ENCODE peak calls at places on chromosomes 3 and 15, in four cellular contexts. One of them, this sample, is unnamed.

GRCh38 chr3:120284702-120285507 is at the start of gene GPR156:
- DNase-seq in IMR-90: no peak
- DNase-seq in HCT116: no peak
- DNase-seq in PC-9: no peak
- DNase-seq in this sample: no peak

GRCh38 chr15:69648215-69648614 is 195.6 kb downstream of the RPLP1 start:
- DNase-seq in HCT116: no peak
- DNase-seq in PC-9: no peak
- DNase-seq in IMR-90: no peak
- DNase-seq in this sample: no peak

GRCh38 chr3:140007946-140008692 is 73.1 kb downstream of the CLSTN2 start:
- DNase-seq in HCT116: no peak
- DNase-seq in PC-9: no peak
- DNase-seq in IMR-90: no peak
- DNase-seq in this sample: no peak

GRCh38 chr15:82649226-82649999 is 2.2 kb upstream of the CPEB1 start:
- DNase-seq in HCT116: no peak
- DNase-seq in IMR-90: no peak
- DNase-seq in PC-9: no peak
- DNase-seq in this sample: no peak

GRCh38 chr15:68768321-68768720 is 52.4 kb downstream of the ANP32A start:
- DNase-seq in HCT116: no peak
- DNase-seq in IMR-90: peak; percentile 37
- DNase-seq in PC-9: peak; percentile 52
- DNase-seq in this sample: no peak

GRCh38 chr3:14170569-14171159 is 7.7 kb downstream of the XPC start:
- DNase-seq in PC-9: peak; percentile 64
- DNase-seq in HCT116: no peak
- DNase-seq in IMR-90: peak; percentile 90
- DNase-seq in this sample: no peak

GRCh38 chr3:46397111-46397510 is 9.8 kb downstream of the CCR5AS start:
- DNase-seq in PC-9: no peak
- DNase-seq in IMR-90: no peak
- DNase-seq in HCT116: no peak
- DNase-seq in this sample: no peak

GRCh38 chr3:122913539-122914100 is 113.9 kb downstream of the SEMA5B start:
- DNase-seq in PC-9: no peak
- DNase-seq in HCT116: no peak
- DNase-seq in IMR-90: no peak
- DNase-seq in this sample: no peak

GRCh38 chr3:133895208-133896001 is at the start of gene RAB6B:
- DNase-seq in PC-9: no peak
- DNase-seq in IMR-90: peak; percentile 20
- DNase-seq in HCT116: no peak
- DNase-seq in this sample: no peak

GRCh38 chr3:42351221-42351620 is 59.2 kb downstream of the LYZL4 start:
- DNase-seq in HCT116: no peak
- DNase-seq in IMR-90: peak; percentile 4
- DNase-seq in PC-9: no peak
- DNase-seq in this sample: no peak

GRCh38 chr15:55196458-55197361 is at the start of gene RSL24D1:
- DNase-seq in IMR-90: peak; percentile 99
- DNase-seq in HCT116: peak; percentile 97
- DNase-seq in PC-9: peak; percentile 92
- DNase-seq in this sample: peak; percentile 99

GRCh38 chr15:81418891-81419290 is 44.9 kb upstream of the TMC3 start:
- DNase-seq in IMR-90: peak; percentile 6
- DNase-seq in PC-9: no peak
- DNase-seq in HCT116: no peak
- DNase-seq in this sample: no peak

GRCh38 chr3:66486646-66487045 is 14.2 kb downstream of the LRIG1 start:
- DNase-seq in IMR-90: peak; percentile 89
- DNase-seq in PC-9: no peak
- DNase-seq in HCT116: no peak
- DNase-seq in this sample: no peak

GRCh38 chr3:11185564-11186317 is 31.4 kb downstream of the HRH1 start:
- DNase-seq in PC-9: peak; percentile 84
- DNase-seq in HCT116: peak; percentile 83
- DNase-seq in IMR-90: peak; percentile 96
- DNase-seq in this sample: no peak

GRCh38 chr15:48888836-48889235 is 10.9 kb downstream of the EID1 start:
- DNase-seq in PC-9: no peak
- DNase-seq in HCT116: no peak
- DNase-seq in IMR-90: no peak
- DNase-seq in this sample: no peak

GRCh38 chr3:160129459-160130061 is 95.7 kb upstream of the C3orf80 start:
- DNase-seq in PC-9: peak; percentile 77
- DNase-seq in HCT116: no peak
- DNase-seq in IMR-90: peak; percentile 97
- DNase-seq in this sample: no peak

GRCh38 chr3:108283006-108283405 is 13.3 kb upstream of the HHLA2 start:
- DNase-seq in PC-9: peak; percentile 94
- DNase-seq in IMR-90: no peak
- DNase-seq in HCT116: no peak
- DNase-seq in this sample: no peak

GRCh38 chr15:24683736-24684135 is 8.2 kb downstream of the NPAP1 start:
- DNase-seq in HCT116: no peak
- DNase-seq in PC-9: no peak
- DNase-seq in IMR-90: no peak
- DNase-seq in this sample: no peak

DNA sequence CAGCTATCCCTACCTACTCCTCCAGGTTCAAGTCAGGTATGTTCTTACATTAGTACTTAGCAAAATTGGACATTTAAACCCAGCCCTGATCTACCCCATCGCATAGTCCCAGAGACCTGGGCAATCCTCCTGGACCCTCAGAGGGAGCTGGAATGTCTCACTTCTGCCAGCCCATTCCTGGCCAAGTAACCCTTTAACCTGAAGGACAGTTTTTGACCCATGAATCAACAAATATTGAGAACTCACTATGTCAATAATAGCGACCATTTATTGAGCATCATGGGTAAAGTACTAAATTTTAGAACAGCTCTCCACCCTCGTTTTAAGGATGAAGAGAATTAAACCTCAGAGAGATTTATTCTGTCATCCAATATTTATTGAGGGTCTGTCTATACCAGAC is 70.4 kb downstream of the RBPMS2 start:
- DNase-seq in PC-9: no peak
- DNase-seq in HCT116: no peak
- DNase-seq in IMR-90: no peak
- DNase-seq in this sample: no peak
- H2AFZ ChIP-seq in PC-9: no peak overlapping the region
- H2AFZ ChIP-seq in HCT116: no peak overlapping the region
- H2AFZ ChIP-seq in IMR-90: no peak overlapping the region
- H2AFZ ChIP-seq in this sample: no peak overlapping the region

GRCh38 chr15:52579852-52580251 is 11.0 kb upstream of the ARPP19 start:
- DNase-seq in PC-9: no peak
- DNase-seq in HCT116: no peak
- DNase-seq in IMR-90: no peak
- DNase-seq in this sample: no peak
- H3K4me2 ChIP-seq in PC-9: no peak overlapping the region
- H3K4me2 ChIP-seq in HCT116: no peak overlapping the region
- H3K4me2 ChIP-seq in IMR-90: no peak overlapping the region
- H3K4me2 ChIP-seq in this sample: no peak overlapping the region

GRCh38 chr3:7978104-7978457 is 523.5 kb upstream of the LMCD1 start:
- DNase-seq in HCT116: no peak
- DNase-seq in IMR-90: no peak
- DNase-seq in PC-9: no peak
- DNase-seq in this sample: no peak
- H2AFZ ChIP-seq in HCT116: no peak overlapping the region
- H2AFZ ChIP-seq in IMR-90: no peak overlapping the region
- H2AFZ ChIP-seq in PC-9: no peak overlapping the region
- H2AFZ ChIP-seq in this sample: no peak overlapping the region

GRCh38 chr3:178455264-178455663 is 81.0 kb upstream of the KCNMB2 start:
- DNase-seq in IMR-90: no peak
- DNase-seq in HCT116: no peak
- DNase-seq in PC-9: no peak
- DNase-seq in this sample: no peak
- H3K4me2 ChIP-seq in IMR-90: no peak overlapping the region
- H3K4me2 ChIP-seq in HCT116: no peak overlapping the region
- H3K4me2 ChIP-seq in PC-9: no peak overlapping the region
- H3K4me2 ChIP-seq in this sample: no peak overlapping the region

DNA sequence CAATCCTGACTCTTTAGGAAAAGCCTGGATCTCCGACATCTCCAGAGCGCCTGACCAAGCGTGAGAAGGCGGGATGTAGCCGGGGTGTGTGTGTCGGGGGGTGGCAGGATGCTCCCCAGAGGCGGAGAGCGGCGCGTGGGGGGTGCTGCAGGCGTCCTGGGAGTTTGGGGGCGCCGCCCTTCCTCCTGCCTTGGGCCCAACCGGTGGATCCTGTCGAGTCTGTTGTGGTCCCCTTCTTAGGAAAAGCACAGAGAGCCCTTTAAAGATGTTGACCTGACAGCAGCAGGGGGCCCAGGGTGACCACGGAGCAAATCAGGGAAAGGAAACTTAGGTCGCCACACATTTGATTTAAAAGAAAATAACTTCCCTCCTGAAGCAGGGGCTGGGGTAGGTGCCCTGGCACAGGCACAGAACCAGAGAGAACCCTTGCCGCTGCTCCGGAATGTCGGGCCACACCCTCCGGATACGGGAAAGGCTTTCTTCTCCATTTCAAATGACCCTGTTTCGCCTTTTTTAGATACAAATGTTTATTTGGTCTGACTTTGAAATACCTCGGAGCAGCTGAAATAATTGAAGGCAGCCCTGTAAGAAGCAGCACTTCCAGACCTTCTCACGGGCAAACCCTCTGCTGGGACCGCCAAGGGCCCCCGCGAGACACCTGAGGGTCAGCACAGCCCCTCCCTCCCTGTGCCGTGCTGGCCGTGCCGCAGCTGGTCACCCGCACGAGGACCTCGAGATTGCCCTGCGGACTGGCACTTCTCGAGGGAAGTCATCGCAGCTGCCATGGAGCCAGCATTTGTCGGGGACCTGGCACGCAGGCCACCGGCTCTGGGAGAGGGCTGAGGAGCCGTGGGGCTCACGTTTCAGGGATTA is 102.9 kb upstream of the KLF13 start:
- DNase-seq in IMR-90: no peak
- DNase-seq in HCT116: no peak
- DNase-seq in PC-9: no peak
- DNase-seq in this sample: no peak
- H2AFZ ChIP-seq in IMR-90: peak overlapping the region; percentile 48
- H2AFZ ChIP-seq in HCT116: no peak overlapping the region
- H2AFZ ChIP-seq in PC-9: no peak overlapping the region
- H2AFZ ChIP-seq in this sample: no peak overlapping the region

DNA sequence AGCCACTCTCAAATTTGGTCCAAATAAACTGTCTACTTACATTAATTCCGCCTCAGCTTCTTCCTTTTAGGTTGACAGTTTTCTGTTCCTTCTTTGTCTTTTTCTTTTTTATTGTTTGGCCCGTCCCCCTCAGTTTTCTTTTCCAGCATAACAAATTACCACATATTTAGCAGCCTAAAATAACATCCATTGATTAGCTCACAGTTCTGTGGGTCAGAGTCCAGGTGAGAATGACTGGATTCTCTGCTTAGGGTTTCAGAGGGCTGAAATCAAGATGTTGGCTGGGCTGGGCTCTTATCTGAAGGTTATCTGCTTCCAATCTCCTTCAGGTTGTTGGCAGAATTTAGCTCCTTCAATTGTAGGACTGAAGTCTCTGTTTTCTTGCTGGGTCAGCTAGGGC is 24.6 kb upstream of the LCTL start:
- DNase-seq in HCT116: no peak
- DNase-seq in PC-9: no peak
- DNase-seq in IMR-90: no peak
- DNase-seq in this sample: no peak
- H3K4me2 ChIP-seq in HCT116: no peak overlapping the region
- H3K4me2 ChIP-seq in PC-9: no peak overlapping the region
- H3K4me2 ChIP-seq in IMR-90: no peak overlapping the region
- H3K4me2 ChIP-seq in this sample: no peak overlapping the region

GRCh38 chr3:184135911-184136260 is 728 bp downstream of the EIF2B5 start:
- DNase-seq in IMR-90: no peak
- DNase-seq in PC-9: no peak
- DNase-seq in HCT116: no peak
- DNase-seq in this sample: no peak
- H2AFZ ChIP-seq in IMR-90: peak overlapping the region; percentile 98
- H2AFZ ChIP-seq in PC-9: peak overlapping the region; percentile 94
- H2AFZ ChIP-seq in HCT116: no peak overlapping the region
- H2AFZ ChIP-seq in this sample: peak overlapping the region; percentile 83

DNA sequence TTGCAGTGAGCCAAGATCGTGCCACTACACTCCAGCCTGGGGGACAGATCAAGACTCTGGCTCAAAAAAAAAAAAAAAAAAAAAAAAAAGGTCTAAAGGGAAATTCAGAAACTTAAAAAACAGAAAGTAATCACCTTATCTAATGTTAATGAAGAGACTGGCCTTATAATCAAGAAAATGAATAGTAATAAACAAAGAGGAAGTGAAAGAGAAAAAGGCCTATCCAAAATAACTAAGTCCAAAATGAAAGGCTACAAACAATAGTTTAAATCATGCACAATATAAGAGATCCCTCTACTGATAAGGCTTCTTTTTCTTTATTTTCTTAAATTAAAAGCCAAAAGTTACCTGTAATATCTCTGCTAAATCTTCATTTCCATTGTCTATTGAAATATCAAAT is 37.1 kb upstream of the HDC start:
- DNase-seq in PC-9: no peak
- DNase-seq in IMR-90: no peak
- DNase-seq in HCT116: no peak
- DNase-seq in this sample: no peak
- H3K4me2 ChIP-seq in PC-9: no peak overlapping the region
- H3K4me2 ChIP-seq in IMR-90: no peak overlapping the region
- H3K4me2 ChIP-seq in HCT116: no peak overlapping the region
- H3K4me2 ChIP-seq in this sample: no peak overlapping the region

DNA sequence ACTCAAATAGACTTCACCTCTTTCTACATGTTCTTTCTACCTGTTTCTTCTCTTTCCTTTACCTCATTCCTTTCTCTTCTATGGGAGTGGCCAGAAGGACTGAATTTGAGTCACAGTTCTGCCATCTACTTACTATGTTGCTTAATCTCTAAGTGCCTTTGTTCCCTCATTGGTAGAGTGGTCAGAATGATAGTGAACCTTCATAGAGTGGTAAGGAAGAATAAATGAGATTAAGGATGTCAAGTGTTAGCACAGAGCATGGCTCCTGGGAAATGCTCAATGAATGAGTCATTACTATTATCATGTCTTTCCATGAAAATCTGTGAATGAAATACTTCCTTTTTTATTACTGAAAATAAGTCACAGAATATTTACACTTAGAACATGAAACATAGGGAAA is 17.5 kb downstream of the TMEM207 start:
- DNase-seq in PC-9: no peak
- DNase-seq in HCT116: no peak
- DNase-seq in IMR-90: peak; percentile 14
- DNase-seq in this sample: no peak
- H2AFZ ChIP-seq in PC-9: no peak overlapping the region
- H2AFZ ChIP-seq in HCT116: no peak overlapping the region
- H2AFZ ChIP-seq in IMR-90: no peak overlapping the region
- H2AFZ ChIP-seq in this sample: no peak overlapping the region

DNA sequence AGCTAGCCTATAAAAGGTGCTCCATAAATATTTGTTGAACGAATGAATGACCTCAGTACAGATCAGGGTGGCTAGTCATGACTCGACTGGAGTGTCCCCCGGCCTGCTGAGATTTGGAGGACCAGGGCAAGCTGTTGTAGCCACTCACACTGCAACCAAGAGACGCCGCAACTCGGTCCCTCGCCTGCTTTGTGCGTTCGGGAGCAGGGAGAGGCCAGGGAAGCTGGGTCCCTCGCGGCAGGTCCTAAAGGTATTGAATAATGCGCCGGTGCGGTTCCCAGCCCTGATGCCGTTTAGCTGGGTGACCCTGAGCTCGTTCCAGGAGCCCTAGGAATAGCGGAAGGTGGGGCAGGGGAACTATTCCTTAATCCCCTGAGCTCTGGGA is 1.8 kb downstream of the IGDCC4 start:
- DNase-seq in PC-9: no peak
- DNase-seq in HCT116: no peak
- DNase-seq in IMR-90: no peak
- DNase-seq in this sample: no peak
- H3K4me2 ChIP-seq in PC-9: no peak overlapping the region
- H3K4me2 ChIP-seq in HCT116: no peak overlapping the region
- H3K4me2 ChIP-seq in IMR-90: peak overlapping the region; percentile 14
- H3K4me2 ChIP-seq in this sample: no peak overlapping the region

This sample was measured in Karpas-422.